ENCODE peak calls at places on chromosomes 11 and 22, in six cellular contexts. C is transverse colon; E is naive thymus-derived CD4-positive, alpha-beta T cell; Z is heart left ventricle; P is heart right ventricle; W is fibroblast of lung. J is an unnamed sample.

GRCh38 chr22:23243006-23243573 is 62.8 kb downstream of the BCR start:
- DNase-seq in C (no peak), E (peak), Z (no peak), P (no peak), W (peak), J (no peak)

GRCh38 chr22:29130490-29130889 is 57.7 kb downstream of the KREMEN1 start:
- DNase-seq in C (no peak), E (no peak), Z (no peak), P (no peak), W (no peak), J (no peak)

GRCh38 chr22:29308148-29308790 is 1.8 kb downstream of the GAS2L1 start:
- DNase-seq in C (no peak), E (no peak), Z (peak), P (peak), W (no peak), J (no peak)

GRCh38 chr11:122095950-122096942 is 19.8 kb downstream of the BLID start:
- DNase-seq in C (no peak), E (no peak), Z (no peak), P (no peak), W (peak), J (no peak)

GRCh38 chr11:96338910-96339703 is 3.9 kb downstream of the MAML2 start:
- DNase-seq in C (peak), E (peak), Z (peak), P (peak), W (peak), J (peak)

GRCh38 chr11:125404811-125405481 is 91.1 kb downstream of the FEZ1 start:
- DNase-seq in C (peak), E (peak), Z (peak), P (peak), W (peak), J (peak)

GRCh38 chr11:66366844-66367477 is 4.6 kb downstream of the SLC29A2 start:
- DNase-seq in C (no peak), E (no peak), Z (no peak), P (no peak), W (no peak), J (no peak)

GRCh38 chr11:18706330-18707243 is 8.0 kb downstream of the TMEM86A start:
- DNase-seq in C (peak), E (no peak), Z (peak), P (peak), W (peak), J (peak)

GRCh38 chr11:64600281-64600992 is 9.4 kb downstream of the SLC22A12 start:
- DNase-seq in C (no peak), E (no peak), Z (no peak), P (no peak), W (no peak), J (no peak)
- H3K4me3 ChIP-seq in C (no peak), E (no peak), Z (no peak), P (no peak), W (no peak), J (no peak)

DNA sequence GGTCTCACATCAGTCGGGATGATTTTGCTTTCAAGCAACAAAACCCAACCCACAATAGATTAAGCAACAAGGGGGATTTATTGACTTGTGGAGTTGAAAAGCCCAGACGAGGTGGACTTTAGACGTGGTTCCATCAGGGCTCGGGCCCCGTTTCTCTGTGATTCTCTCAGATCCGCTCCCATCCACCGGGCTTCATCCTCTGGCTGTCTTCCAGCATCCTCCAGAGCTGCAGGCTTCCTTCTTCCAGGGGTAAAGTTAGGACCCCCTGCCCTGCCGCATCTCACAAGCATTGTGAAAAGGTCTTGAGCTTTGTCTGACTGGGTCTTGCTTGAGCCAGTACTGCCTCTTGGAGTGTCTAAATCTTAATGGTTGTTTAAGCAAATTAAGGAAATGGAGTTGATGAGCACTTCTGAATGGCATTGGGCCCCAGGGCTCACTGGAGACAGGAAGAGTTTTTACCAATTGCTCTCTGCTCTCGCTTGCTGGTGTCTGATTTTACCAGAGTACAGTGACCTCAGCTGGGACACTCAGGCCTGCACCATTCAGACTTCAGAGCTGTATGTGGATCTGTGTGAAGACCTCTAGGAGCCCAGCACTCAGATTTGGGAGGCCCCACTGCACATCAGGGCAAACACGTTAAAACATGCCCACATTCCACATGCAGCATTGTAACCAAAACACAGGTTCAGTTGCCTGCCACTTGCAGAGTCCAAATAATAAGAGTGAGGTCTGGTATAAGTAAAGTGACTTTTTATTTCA is 13.5 kb upstream of the FTH1 start:
- DNase-seq in C (no peak), E (peak), Z (no peak), P (no peak), W (no peak), J (no peak)
- H3K27ac ChIP-seq in C (no peak), E (no peak), Z (no peak), P (no peak), W (no peak), J (no peak)

GRCh38 chr11:105799728-105800462 is 190.0 kb downstream of the GRIA4 start:
- DNase-seq in C (no peak), E (no peak), Z (no peak), P (no peak), W (no peak), J (no peak)
- H3K4me3 ChIP-seq in C (no peak), E (no peak), Z (no peak), P (no peak), W (no peak), J (no peak)

GRCh38 chr11:11510939-11511338 is 110.9 kb downstream of the GALNT18 start:
- DNase-seq in C (peak), E (no peak), Z (peak), P (peak), W (peak), J (peak)
- H3K27ac ChIP-seq in C (no peak), E (no peak), Z (no peak), P (peak), W (no peak), J (no peak)

DNA sequence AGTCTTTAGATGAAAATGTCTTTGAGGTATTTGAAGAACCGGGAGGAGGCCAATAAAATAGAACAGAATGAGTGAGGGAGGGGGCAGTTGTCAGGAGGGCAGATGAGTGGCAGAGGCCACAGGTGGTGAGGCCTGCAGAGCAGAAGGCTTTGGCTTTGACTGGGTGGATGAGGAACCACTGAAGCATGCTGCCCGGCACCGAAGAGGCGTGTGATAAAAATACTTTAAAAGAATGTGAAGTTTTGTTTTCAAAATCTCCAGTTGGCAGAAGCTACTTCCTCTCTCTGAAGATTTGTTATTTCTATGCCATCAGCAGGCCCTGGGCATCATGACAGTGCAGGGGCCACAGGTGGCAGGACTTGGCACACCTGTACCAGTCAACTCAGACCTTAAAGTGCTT is 6.3 kb downstream of the MS4A12 start:
- DNase-seq in C (peak), E (no peak), Z (no peak), P (no peak), W (no peak), J (no peak)
- H3K4me3 ChIP-seq in C (no peak), E (no peak), Z (no peak), P (no peak), W (no peak), J (no peak)

GRCh38 chr11:34145847-34146381 is 40.5 kb downstream of the NAT10 start:
- DNase-seq in C (no peak), E (no peak), Z (no peak), P (no peak), W (no peak), J (no peak)
- H3K27ac ChIP-seq in C (no peak), E (no peak), Z (no peak), P (no peak), W (no peak), J (no peak)